ENCODE peak calls at places on chromosomes 12 and 14, in four cellular contexts. Q is WTC11, F is NCI-H1417, M is DMS53. O is an unnamed sample.

GRCh38 chr12:58367041-58367440 is 425.7 kb downstream of the ATP23 start:
- DNase-seq in Q (no peak), F (no peak), M (no peak), O (no peak)

GRCh38 chr14:80522936-80523335 is 311.6 kb upstream of the DIO2 start:
- DNase-seq in Q (no peak), F (no peak), M (peak), O (no peak)

GRCh38 chr12:108193922-108194321 is 64.8 kb downstream of the WSCD2 start:
- DNase-seq in Q (peak), F (peak), M (peak), O (no peak)

GRCh38 chr12:57803317-57803893 is 15.1 kb downstream of the AVIL start:
- DNase-seq in Q (peak), F (no peak), M (peak), O (peak)

GRCh38 chr14:30655124-30655523 is 33.0 kb downstream of the SCFD1 start:
- DNase-seq in Q (no peak), F (no peak), M (peak), O (no peak)

GRCh38 chr14:101289230-101289690 is 272.0 kb upstream of the DIO3 start:
- DNase-seq in Q (no peak), F (no peak), M (no peak), O (no peak)

GRCh38 chr12:27995406-27995805 is 22.9 kb upstream of the PTHLH start:
- DNase-seq in Q (no peak), F (no peak), M (no peak), O (no peak)

GRCh38 chr12:9064201-9064814 is 51.4 kb downstream of the A2M start:
- DNase-seq in Q (peak), F (peak), M (peak), O (peak)

GRCh38 chr14:75515631-75515999 is 6.7 kb upstream of the BATF start:
- DNase-seq in Q (no peak), F (no peak), M (no peak), O (no peak)

GRCh38 chr12:47235258-47236040 is 155.7 kb upstream of the AMIGO2 start:
- DNase-seq in Q (no peak), F (no peak), M (no peak), O (no peak)

GRCh38 chr14:80955434-80955939 is at the start of gene TSHR:
- DNase-seq in Q (peak), F (peak), M (peak), O (peak)

GRCh38 chr12:112987561-112987960 is 9.2 kb downstream of the OAS2 start:
- DNase-seq in Q (no peak), F (no peak), M (no peak), O (no peak)

O was measured in H9.